ENCODE peak calls at places on chromosomes 16 and 17, in six cellular contexts. One of them, this sample, is unnamed.

GRCh38 chr17:12627177-12627629 is 38.5 kb upstream of the MYOCD start:
- DNase-seq in T-helper 2 cell: no peak
- DNase-seq in HCEC 1CT: peak; percentile 98
- DNase-seq in stimulated activated CD8-positive, alpha-beta memory T cell treated with anti-CD3 and anti-CD28 coated beads, Interleukin-15, amount 100 ng/mL, for 24 hours: no peak
- DNase-seq in fibroblast of gingiva: peak; percentile 85
- DNase-seq in mucosa of descending colon: no peak
- DNase-seq in this sample: no peak

GRCh38 chr17:49260922-49261291 is 30.3 kb upstream of the PHOSPHO1 start:
- DNase-seq in HCEC 1CT: no peak
- DNase-seq in mucosa of descending colon: no peak
- DNase-seq in T-helper 2 cell: no peak
- DNase-seq in fibroblast of gingiva: no peak
- DNase-seq in stimulated activated CD8-positive, alpha-beta memory T cell treated with anti-CD3 and anti-CD28 coated beads, Interleukin-15, amount 100 ng/mL, for 24 hours: no peak
- DNase-seq in this sample: no peak

GRCh38 chr17:79546386-79546785 is 64.5 kb downstream of the RBFOX3 start:
- DNase-seq in T-helper 2 cell: no peak
- DNase-seq in fibroblast of gingiva: no peak
- DNase-seq in HCEC 1CT: no peak
- DNase-seq in stimulated activated CD8-positive, alpha-beta memory T cell treated with anti-CD3 and anti-CD28 coated beads, Interleukin-15, amount 100 ng/mL, for 24 hours: no peak
- DNase-seq in mucosa of descending colon: no peak
- DNase-seq in this sample: no peak

GRCh38 chr17:40092581-40092980 is 7.8 kb downstream of the NR1D1 start:
- DNase-seq in mucosa of descending colon: no peak
- DNase-seq in HCEC 1CT: no peak
- DNase-seq in fibroblast of gingiva: no peak
- DNase-seq in stimulated activated CD8-positive, alpha-beta memory T cell treated with anti-CD3 and anti-CD28 coated beads, Interleukin-15, amount 100 ng/mL, for 24 hours: no peak
- DNase-seq in T-helper 2 cell: no peak
- DNase-seq in this sample: no peak

GRCh38 chr16:54287758-54288591 is 1.4 kb upstream of the IRX3 start:
- DNase-seq in T-helper 2 cell: no peak
- DNase-seq in HCEC 1CT: no peak
- DNase-seq in mucosa of descending colon: no peak
- DNase-seq in fibroblast of gingiva: no peak
- DNase-seq in stimulated activated CD8-positive, alpha-beta memory T cell treated with anti-CD3 and anti-CD28 coated beads, Interleukin-15, amount 100 ng/mL, for 24 hours: no peak
- DNase-seq in this sample: no peak

GRCh38 chr17:68197997-68198930 is 49.6 kb upstream of the AMZ2 start:
- DNase-seq in stimulated activated CD8-positive, alpha-beta memory T cell treated with anti-CD3 and anti-CD28 coated beads, Interleukin-15, amount 100 ng/mL, for 24 hours: no peak
- DNase-seq in T-helper 2 cell: no peak
- DNase-seq in HCEC 1CT: no peak
- DNase-seq in mucosa of descending colon: peak; percentile 35
- DNase-seq in fibroblast of gingiva: no peak
- DNase-seq in this sample: no peak

GRCh38 chr17:51147641-51148040 is 5.7 kb upstream of the NME1 start:
- DNase-seq in stimulated activated CD8-positive, alpha-beta memory T cell treated with anti-CD3 and anti-CD28 coated beads, Interleukin-15, amount 100 ng/mL, for 24 hours: no peak
- DNase-seq in fibroblast of gingiva: no peak
- DNase-seq in T-helper 2 cell: no peak
- DNase-seq in mucosa of descending colon: no peak
- DNase-seq in HCEC 1CT: peak; percentile 57
- DNase-seq in this sample: no peak

GRCh38 chr16:19164285-19164684 is 3.8 kb upstream of the SYT17 start:
- DNase-seq in T-helper 2 cell: no peak
- DNase-seq in stimulated activated CD8-positive, alpha-beta memory T cell treated with anti-CD3 and anti-CD28 coated beads, Interleukin-15, amount 100 ng/mL, for 24 hours: no peak
- DNase-seq in mucosa of descending colon: no peak
- DNase-seq in HCEC 1CT: no peak
- DNase-seq in fibroblast of gingiva: no peak
- DNase-seq in this sample: no peak

GRCh38 chr16:50603206-50604064 is 55.2 kb downstream of the NKD1 start:
- DNase-seq in T-helper 2 cell: no peak
- DNase-seq in HCEC 1CT: peak; percentile 15
- DNase-seq in fibroblast of gingiva: peak; percentile 52
- DNase-seq in mucosa of descending colon: no peak
- DNase-seq in stimulated activated CD8-positive, alpha-beta memory T cell treated with anti-CD3 and anti-CD28 coated beads, Interleukin-15, amount 100 ng/mL, for 24 hours: no peak
- DNase-seq in this sample: no peak

GRCh38 chr17:29002811-29003210 is 3.0 kb downstream of the SEZ6 start:
- DNase-seq in stimulated activated CD8-positive, alpha-beta memory T cell treated with anti-CD3 and anti-CD28 coated beads, Interleukin-15, amount 100 ng/mL, for 24 hours: no peak
- DNase-seq in T-helper 2 cell: no peak
- DNase-seq in HCEC 1CT: no peak
- DNase-seq in fibroblast of gingiva: no peak
- DNase-seq in mucosa of descending colon: no peak
- DNase-seq in this sample: no peak

GRCh38 chr17:81929253-81930141 is 2.0 kb upstream of the MAFG start:
- DNase-seq in mucosa of descending colon: no peak
- DNase-seq in T-helper 2 cell: no peak
- DNase-seq in stimulated activated CD8-positive, alpha-beta memory T cell treated with anti-CD3 and anti-CD28 coated beads, Interleukin-15, amount 100 ng/mL, for 24 hours: no peak
- DNase-seq in fibroblast of gingiva: no peak
- DNase-seq in HCEC 1CT: no peak
- DNase-seq in this sample: no peak

GRCh38 chr17:44905006-44906000 is 6.1 kb upstream of the EFTUD2 start:
- DNase-seq in stimulated activated CD8-positive, alpha-beta memory T cell treated with anti-CD3 and anti-CD28 coated beads, Interleukin-15, amount 100 ng/mL, for 24 hours: no peak
- DNase-seq in fibroblast of gingiva: no peak
- DNase-seq in T-helper 2 cell: no peak
- DNase-seq in mucosa of descending colon: peak; percentile 78
- DNase-seq in HCEC 1CT: no peak
- DNase-seq in this sample: no peak

GRCh38 chr17:49823614-49824013 is 24.3 kb downstream of the TAC4 start:
- DNase-seq in stimulated activated CD8-positive, alpha-beta memory T cell treated with anti-CD3 and anti-CD28 coated beads, Interleukin-15, amount 100 ng/mL, for 24 hours: no peak
- DNase-seq in fibroblast of gingiva: no peak
- DNase-seq in mucosa of descending colon: no peak
- DNase-seq in T-helper 2 cell: no peak
- DNase-seq in HCEC 1CT: peak; percentile 50
- DNase-seq in this sample: no peak

GRCh38 chr17:17724991-17725852 is 44.0 kb downstream of the RAI1 start:
- DNase-seq in mucosa of descending colon: no peak
- DNase-seq in HCEC 1CT: no peak
- DNase-seq in fibroblast of gingiva: no peak
- DNase-seq in T-helper 2 cell: no peak
- DNase-seq in stimulated activated CD8-positive, alpha-beta memory T cell treated with anti-CD3 and anti-CD28 coated beads, Interleukin-15, amount 100 ng/mL, for 24 hours: no peak
- DNase-seq in this sample: no peak

GRCh38 chr16:90007015-90007414 is 12.2 kb downstream of the DBNDD1 start:
- DNase-seq in mucosa of descending colon: no peak
- DNase-seq in T-helper 2 cell: no peak
- DNase-seq in fibroblast of gingiva: no peak
- DNase-seq in stimulated activated CD8-positive, alpha-beta memory T cell treated with anti-CD3 and anti-CD28 coated beads, Interleukin-15, amount 100 ng/mL, for 24 hours: no peak
- DNase-seq in HCEC 1CT: no peak
- DNase-seq in this sample: no peak

GRCh38 chr17:73380439-73381106 is 68.8 kb upstream of the CDC42EP4 start:
- DNase-seq in mucosa of descending colon: no peak
- DNase-seq in fibroblast of gingiva: no peak
- DNase-seq in stimulated activated CD8-positive, alpha-beta memory T cell treated with anti-CD3 and anti-CD28 coated beads, Interleukin-15, amount 100 ng/mL, for 24 hours: no peak
- DNase-seq in HCEC 1CT: no peak
- DNase-seq in T-helper 2 cell: no peak
- DNase-seq in this sample: no peak

GRCh38 chr17:66348605-66349165 is 46.3 kb downstream of the PRKCA start:
- DNase-seq in T-helper 2 cell: no peak
- DNase-seq in mucosa of descending colon: peak; percentile 70
- DNase-seq in fibroblast of gingiva: peak; percentile 49
- DNase-seq in HCEC 1CT: peak; percentile 87
- DNase-seq in stimulated activated CD8-positive, alpha-beta memory T cell treated with anti-CD3 and anti-CD28 coated beads, Interleukin-15, amount 100 ng/mL, for 24 hours: no peak
- DNase-seq in this sample: no peak

GRCh38 chr17:61353211-61353610 is 46.4 kb upstream of the TBX2 start:
- DNase-seq in fibroblast of gingiva: no peak
- DNase-seq in T-helper 2 cell: no peak
- DNase-seq in stimulated activated CD8-positive, alpha-beta memory T cell treated with anti-CD3 and anti-CD28 coated beads, Interleukin-15, amount 100 ng/mL, for 24 hours: no peak
- DNase-seq in HCEC 1CT: no peak
- DNase-seq in mucosa of descending colon: no peak
- DNase-seq in this sample: no peak

GRCh38 chr16:77169650-77170236 is 21.2 kb upstream of the MON1B start:
- DNase-seq in HCEC 1CT: peak; percentile 19
- DNase-seq in T-helper 2 cell: no peak
- DNase-seq in fibroblast of gingiva: no peak
- DNase-seq in mucosa of descending colon: peak; percentile 45
- DNase-seq in stimulated activated CD8-positive, alpha-beta memory T cell treated with anti-CD3 and anti-CD28 coated beads, Interleukin-15, amount 100 ng/mL, for 24 hours: no peak
- DNase-seq in this sample: peak; percentile 27

GRCh38 chr16:85338989-85339388 is 226.7 kb upstream of the CIBAR2 start:
- DNase-seq in HCEC 1CT: no peak
- DNase-seq in fibroblast of gingiva: no peak
- DNase-seq in mucosa of descending colon: no peak
- DNase-seq in T-helper 2 cell: no peak
- DNase-seq in stimulated activated CD8-positive, alpha-beta memory T cell treated with anti-CD3 and anti-CD28 coated beads, Interleukin-15, amount 100 ng/mL, for 24 hours: no peak
- DNase-seq in this sample: no peak

This sample was measured in activated CD4-positive, alpha-beta T cell treated with anti-CD3 and anti-CD28 coated beads, Interleukin-2, amount 50 U/mL, for 1 hour.